ENCODE peak calls at places on chromosomes 4 and X, in ten cellular contexts. F is aorta; G is mucosa of descending colon; C is kidney glomerular epithelial cell; O is mammary epithelial cell; K is NCI-H2029; R is GM20000; S is GM18507; A is activated CD8-positive, alpha-beta memory T cell treated with anti-CD3 and anti-CD28 coated beads for 48 hours; B is iPS DF 6.9. E is an unnamed sample.

GRCh38 chr4:162406637-162407370 is 243.0 kb upstream of the FSTL5 start:
- DNase-seq in F (no peak), G (peak; percentile 70), C (no peak), O (no peak), K (no peak), R (no peak), S (no peak), A (no peak), B (no peak), E (peak; percentile 4)

GRCh38 chr4:34417160-34417559 is 1827.2 kb downstream of the ARAP2 start:
- DNase-seq in F (no peak), G (no peak), C (no peak), O (peak; percentile 0), K (no peak), R (no peak), S (no peak), A (no peak), B (no peak), E (peak; percentile 4)

GRCh38 chrX:44816369-44816768 is 27.5 kb upstream of the DUSP21 start:
- DNase-seq in F (no peak), G (peak; percentile 20), C (no peak), O (no peak), K (no peak), R (no peak), S (no peak), A (no peak), B (no peak), E (no peak)

GRCh38 chr4:152605031-152605430 is 69.1 kb upstream of the FBXW7 start:
- DNase-seq in F (no peak), G (no peak), C (no peak), O (no peak), K (no peak), R (no peak), S (no peak), A (no peak), B (no peak), E (no peak)

GRCh38 chr4:118278473-118279274 is 74.1 kb downstream of the PRSS12 start:
- DNase-seq in F (peak; percentile 95), G (peak; percentile 98), C (peak; percentile 90), O (peak; percentile 95), K (peak; percentile 94), R (peak; percentile 95), S (peak; percentile 93), A (peak; percentile 93), B (peak; percentile 76), E (peak; percentile 92)

GRCh38 chrX:121308276-121308805 is 260.9 kb downstream of the GLUD2 start:
- DNase-seq in F (no peak), G (peak; percentile 27), C (peak; percentile 23), O (peak; percentile 67), K (peak; percentile 13), R (peak; percentile 28), S (no peak), A (peak; percentile 14), B (peak; percentile 1), E (peak; percentile 51)

GRCh38 chrX:71367396-71367795 is 1.2 kb downstream of the TAF1 start:
- DNase-seq in F (no peak), G (peak; percentile 3), C (no peak), O (no peak), K (no peak), R (no peak), S (no peak), A (no peak), B (no peak), E (no peak)

GRCh38 chr4:87785858-87786509 is 13.4 kb upstream of the IBSP start:
- DNase-seq in F (no peak), G (no peak), C (no peak), O (no peak), K (no peak), R (no peak), S (no peak), A (no peak), B (no peak), E (no peak)

GRCh38 chrX:39409246-39409917 is 608.1 kb downstream of the MID1IP1 start:
- DNase-seq in F (no peak), G (no peak), C (peak; percentile 1), O (peak; percentile 3), K (no peak), R (no peak), S (no peak), A (no peak), B (no peak), E (no peak)

GRCh38 chr4:124910327-124910726 is 197.8 kb upstream of the ANKRD50 start:
- DNase-seq in F (no peak), G (no peak), C (no peak), O (no peak), K (no peak), R (no peak), S (no peak), A (no peak), B (no peak), E (no peak)

GRCh38 chr4:3389879-3390840 is 51.6 kb upstream of the HGFAC start:
- DNase-seq in F (no peak), G (no peak), C (no peak), O (no peak), K (no peak), R (no peak), S (no peak), A (no peak), B (no peak), E (no peak)

GRCh38 chr4:185167205-185167604 is 24.1 kb downstream of the SLC25A4 start:
- DNase-seq in F (no peak), G (no peak), C (no peak), O (no peak), K (no peak), R (no peak), S (no peak), A (no peak), B (no peak), E (no peak)

GRCh38 chr4:107931775-107932321 is 499 bp downstream of the CYP2U1 start:
- DNase-seq in F (peak; percentile 48), G (peak; percentile 19), C (no peak), O (no peak), K (no peak), R (no peak), S (no peak), A (peak; percentile 2), B (no peak), E (no peak)

GRCh38 chr4:19532120-19532848 is 719.4 kb upstream of the SLIT2 start:
- DNase-seq in F (no peak), G (no peak), C (no peak), O (no peak), K (no peak), R (no peak), S (no peak), A (no peak), B (no peak), E (no peak)

GRCh38 chrX:153642313-153642654 is 4.7 kb upstream of the DUSP9 start:
- DNase-seq in F (no peak), G (no peak), C (no peak), O (no peak), K (no peak), R (peak; percentile 51), S (no peak), A (no peak), B (no peak), E (no peak)

GRCh38 chr4:3235581-3235980 is 13.4 kb upstream of the MSANTD1 start:
- DNase-seq in F (no peak), G (no peak), C (no peak), O (no peak), K (no peak), R (no peak), S (no peak), A (no peak), B (no peak), E (no peak)

GRCh38 chr4:76673361-76673760 is 224.6 kb downstream of the SOWAHB start:
- DNase-seq in F (no peak), G (no peak), C (no peak), O (no peak), K (no peak), R (no peak), S (no peak), A (no peak), B (no peak), E (no peak)

GRCh38 chr4:8777320-8778196 is 94.1 kb downstream of the HMX1 start:
- DNase-seq in F (peak; percentile 6), G (no peak), C (no peak), O (no peak), K (no peak), R (no peak), S (no peak), A (no peak), B (no peak), E (peak; percentile 11)

GRCh38 chr4:12729384-12729783 is 754.8 kb downstream of the RAB28 start:
- DNase-seq in F (no peak), G (no peak), C (peak; percentile 13), O (no peak), K (no peak), R (peak; percentile 31), S (peak; percentile 0), A (no peak), B (no peak), E (peak; percentile 35)

GRCh38 chr4:21097026-21097425 is 396.8 kb downstream of the PACRGL start:
- DNase-seq in F (no peak), G (no peak), C (no peak), O (no peak), K (no peak), R (no peak), S (no peak), A (no peak), B (no peak), E (peak; percentile 20)

GRCh38 chr4:147139455-147140198 is 194.0 kb upstream of the TTC29 start:
- DNase-seq in F (no peak), G (no peak), C (no peak), O (no peak), K (no peak), R (no peak), S (no peak), A (no peak), B (no peak), E (no peak)

GRCh38 chr4:68038272-68038671 is 75.0 kb upstream of the TMPRSS11A start:
- DNase-seq in F (no peak), G (no peak), C (no peak), O (no peak), K (no peak), R (no peak), S (no peak), A (no peak), B (no peak), E (no peak)

GRCh38 chr4:11904117-11904535 is 475.4 kb upstream of the HS3ST1 start:
- DNase-seq in F (peak; percentile 44), G (peak; percentile 33), C (no peak), O (peak; percentile 3), K (no peak), R (no peak), S (no peak), A (no peak), B (no peak), E (no peak)

GRCh38 chr4:169092889-169093522 is 83.0 kb upstream of the CBR4 start:
- DNase-seq in F (no peak), G (no peak), C (no peak), O (no peak), K (no peak), R (no peak), S (no peak), A (no peak), B (no peak), E (peak; percentile 43)

GRCh38 chr4:37892641-37893040 is 1.8 kb downstream of the TBC1D1 start:
- DNase-seq in F (no peak), G (no peak), C (no peak), O (no peak), K (no peak), R (peak; percentile 77), S (peak; percentile 30), A (peak; percentile 14), B (no peak), E (no peak)

GRCh38 chr4:986428-986948 is 356 bp upstream of the IDUA start:
- DNase-seq in F (no peak), G (no peak), C (no peak), O (no peak), K (no peak), R (no peak), S (no peak), A (no peak), B (no peak), E (no peak)

GRCh38 chr4:143616771-143617170 is 83.7 kb downstream of the FREM3 start:
- DNase-seq in F (no peak), G (no peak), C (no peak), O (peak; percentile 84), K (no peak), R (peak; percentile 19), S (peak; percentile 12), A (no peak), B (no peak), E (peak; percentile 96)

GRCh38 chrX:47683171-47684145 is 24.5 kb upstream of the UXT start:
- DNase-seq in F (no peak), G (no peak), C (no peak), O (no peak), K (no peak), R (no peak), S (no peak), A (no peak), B (no peak), E (no peak)

E was measured in PC-3.